ENCODE peak calls at places on chromosomes 11 and 22, in four cellular contexts. W is lower lobe of right lung, K is stomach, I is epithelial cell of esophagus. U is an unnamed sample.

GRCh38 chr11:128492903-128493569 is 94.3 kb downstream of the ETS1 start:
- DNase-seq in W (no peak), K (no peak), I (no peak), U (no peak)

GRCh38 chr11:2688381-2689231 is 11.2 kb downstream of the KCNQ1OT1 start:
- DNase-seq in W (no peak), K (no peak), I (no peak), U (peak; percentile 73)

GRCh38 chr11:90220391-90220790 is 2.5 kb downstream of the CHORDC1 start:
- DNase-seq in W (no peak), K (no peak), I (peak; percentile 72), U (no peak)

GRCh38 chr11:75105462-75105925 is 8.8 kb upstream of the OR2AT4 start:
- DNase-seq in W (no peak), K (no peak), I (no peak), U (no peak)

GRCh38 chr11:129267716-129268115 is 75.6 kb upstream of the ARHGAP32 start:
- DNase-seq in W (no peak), K (no peak), I (no peak), U (no peak)

GRCh38 chr22:27223317-27224177 is 566.2 kb downstream of the MIAT start:
- DNase-seq in W (no peak), K (no peak), I (peak; percentile 19), U (no peak)

GRCh38 chr22:45496451-45496941 is 6.2 kb upstream of the FBLN1 start:
- DNase-seq in W (no peak), K (no peak), I (no peak), U (peak; percentile 27)

GRCh38 chr11:117020287-117020686 is 77.9 kb downstream of the SIK3 start:
- DNase-seq in W (no peak), K (no peak), I (no peak), U (no peak)

GRCh38 chr11:111762981-111763643 is 3.1 kb downstream of the PPP2R1B start:
- DNase-seq in W (no peak), K (no peak), I (no peak), U (no peak)

GRCh38 chr11:123430736-123431356 is 777 bp downstream of the GRAMD1B start:
- DNase-seq in W (peak; percentile 91), K (peak; percentile 52), I (peak; percentile 21), U (peak; percentile 86)

GRCh38 chr11:131987703-131988102 is 617.3 kb downstream of the NTM start:
- DNase-seq in W (no peak), K (no peak), I (peak; percentile 82), U (no peak)

GRCh38 chr22:40469181-40469580 is 98.8 kb downstream of the SGSM3 start:
- DNase-seq in W (no peak), K (no peak), I (no peak), U (no peak)

GRCh38 chr22:29695129-29695926 is 24.5 kb upstream of the CABP7 start:
- DNase-seq in W (no peak), K (no peak), I (peak; percentile 32), U (no peak)

GRCh38 chr11:77190331-77191075 is 62.5 kb downstream of the MYO7A start:
- DNase-seq in W (no peak), K (no peak), I (no peak), U (no peak)

GRCh38 chr11:26045082-26045481 is 286.8 kb upstream of the ANO3 start:
- DNase-seq in W (no peak), K (no peak), I (peak; percentile 73), U (no peak)

GRCh38 chr11:121229495-121229894 is 63.1 kb upstream of the SC5D start:
- DNase-seq in W (no peak), K (no peak), I (no peak), U (no peak)

GRCh38 chr11:126211236-126212088 is at the start of the genes FAM118B and RPUSD4:
- DNase-seq in W (peak; percentile 98), K (peak; percentile 99), I (peak; percentile 99), U (peak; percentile 99)

GRCh38 chr11:64925536-64926449 is 1.3 kb downstream of the PPP2R5B start:
- DNase-seq in W (no peak), K (no peak), I (no peak), U (no peak)

GRCh38 chr22:41508770-41509170 is 35.5 kb downstream of the POLR3H start:
- DNase-seq in W (no peak), K (no peak), I (no peak), U (no peak)

GRCh38 chr11:94771390-94771789 is 3.2 kb downstream of the AMOTL1 start:
- DNase-seq in W (no peak), K (no peak), I (no peak), U (no peak)

GRCh38 chr22:48577014-48577690 is 1250.5 kb downstream of the BRD1 start:
- DNase-seq in W (peak; percentile 37), K (no peak), I (no peak), U (no peak)

GRCh38 chr11:67160872-67161783 is 42.1 kb downstream of the KDM2A start:
- DNase-seq in W (no peak), K (no peak), I (no peak), U (no peak)

GRCh38 chr11:126926376-126926791 is 74.2 kb downstream of the KIRREL3 start:
- DNase-seq in W (no peak), K (no peak), I (no peak), U (no peak)

GRCh38 chr22:30872282-30873041 is 96.1 kb downstream of the MORC2 start:
- DNase-seq in W (peak; percentile 30), K (no peak), I (no peak), U (peak; percentile 65)

GRCh38 chr11:285894-286220 is 3.1 kb upstream of the PGGHG start:
- DNase-seq in W (no peak), K (no peak), I (no peak), U (peak; percentile 60)

GRCh38 chr11:74024630-74025029 is 15.7 kb upstream of the UCP3 start:
- DNase-seq in W (peak; percentile 64), K (peak; percentile 40), I (peak; percentile 75), U (no peak)

GRCh38 chr22:33049125-33049729 is 9.0 kb downstream of the SYN3 start:
- DNase-seq in W (peak; percentile 67), K (peak; percentile 80), I (peak; percentile 76), U (no peak)

GRCh38 chr11:44565746-44566558 is 489 bp downstream of the CD82 start:
- DNase-seq in W (peak; percentile 53), K (no peak), I (no peak), U (no peak)

GRCh38 chr22:25497269-25497668 is 67.2 kb upstream of the GRK3 start:
- DNase-seq in W (no peak), K (no peak), I (peak; percentile 14), U (no peak)

GRCh38 chr11:119896387-119897045 is 167.5 kb upstream of the NECTIN1 start:
- DNase-seq in W (no peak), K (no peak), I (no peak), U (no peak)

GRCh38 chr11:122107045-122107444 is 9.0 kb downstream of the BLID start:
- DNase-seq in W (no peak), K (no peak), I (no peak), U (no peak)

GRCh38 chr22:27670701-27671412 is 130.7 kb downstream of the MN1 start:
- DNase-seq in W (no peak), K (peak; percentile 50), I (no peak), U (no peak)

GRCh38 chr11:104663190-104664140 is 234.8 kb downstream of the CASP12 start:
- DNase-seq in W (no peak), K (no peak), I (peak; percentile 7), U (no peak)

GRCh38 chr11:129871914-129872313 is 23.5 kb downstream of the NFRKB start:
- DNase-seq in W (no peak), K (no peak), I (no peak), U (no peak)

GRCh38 chr11:6321356-6321755 is 1.1 kb upstream of the CAVIN3 start:
- DNase-seq in W (no peak), K (no peak), I (no peak), U (no peak)

GRCh38 chr11:96748639-96749370 is 359.0 kb downstream of the JRKL start:
- DNase-seq in W (no peak), K (no peak), I (peak; percentile 30), U (no peak)

GRCh38 chr22:48331691-48332220 is 1495.9 kb downstream of the BRD1 start:
- DNase-seq in W (no peak), K (no peak), I (no peak), U (no peak)

GRCh38 chr22:38456841-38457699 is 2.1 kb upstream of the KCNJ4 start:
- DNase-seq in W (no peak), K (no peak), I (no peak), U (no peak)
- TF ChIP-seq CTCF in W (no peak), K (no peak), I (no peak), U (no peak)

GRCh38 chr11:1560618-1561251 is 11.3 kb downstream of the DUSP8 start:
- DNase-seq in W (no peak), K (no peak), I (no peak), U (no peak)
- TF ChIP-seq CTCF in W (no peak), K (no peak), I (no peak), U (peak; percentile 11)

GRCh38 chr11:10750838-10751580 is at the start of gene CTR9:
- DNase-seq in W (peak; percentile 95), K (peak; percentile 94), I (peak; percentile 97), U (peak; percentile 97)
- TF ChIP-seq CTCF in W (peak; percentile 31), K (no peak), I (peak; percentile 39), U (peak; percentile 64)

GRCh38 chr22:35059632-35060031 is 6.3 kb upstream of the ISX start:
- DNase-seq in W (no peak), K (no peak), I (no peak), U (no peak)
- TF ChIP-seq CTCF in W (no peak), K (no peak), I (no peak), U (no peak)

GRCh38 chr11:68923614-68924013 is 19.9 kb downstream of the IGHMBP2 start:
- DNase-seq in W (no peak), K (no peak), I (no peak), U (no peak)

GRCh38 chr11:68927280-68928107 is 23.8 kb downstream of the IGHMBP2 start:
- DNase-seq in W (no peak), K (peak; percentile 43), I (no peak), U (peak; percentile 29)

GRCh38 chr11:68924073-68924925 is 20.6 kb downstream of the IGHMBP2 start:
- DNase-seq in W (no peak), K (no peak), I (no peak), U (peak; percentile 33)

GRCh38 chr11:68928108-68928429 is 24.4 kb downstream of the IGHMBP2 start:
- DNase-seq in W (no peak), K (no peak), I (no peak), U (no peak)

GRCh38 chr11:68925613-68926012 is 21.9 kb downstream of the IGHMBP2 start:
- DNase-seq in W (no peak), K (no peak), I (no peak), U (no peak)
- TF ChIP-seq CTCF in W (no peak), K (no peak), I (no peak), U (no peak)

GRCh38 chr11:34356918-34357645 is 728 bp downstream of the ABTB2 start:
- DNase-seq in W (peak; percentile 74), K (peak; percentile 63), I (peak; percentile 66), U (no peak)
- TF ChIP-seq CTCF in W (no peak), K (no peak), I (no peak), U (peak; percentile 45)

GRCh38 chr22:23281053-23281405 is 100.7 kb downstream of the BCR start:
- DNase-seq in W (no peak), K (no peak), I (no peak), U (no peak)

GRCh38 chr22:23282986-23283385 is 102.7 kb downstream of the BCR start:
- DNase-seq in W (no peak), K (no peak), I (no peak), U (no peak)

GRCh38 chr22:23282516-23282915 is 102.2 kb downstream of the BCR start:
- DNase-seq in W (no peak), K (no peak), I (no peak), U (no peak)

GRCh38 chr22:23281406-23282088 is 101.2 kb downstream of the BCR start:
- DNase-seq in W (peak; percentile 87), K (peak; percentile 88), I (peak; percentile 88), U (no peak)

GRCh38 chr22:23282089-23282501 is 101.8 kb downstream of the BCR start:
- DNase-seq in W (peak; percentile 91), K (peak; percentile 81), I (peak; percentile 99), U (no peak)
- TF ChIP-seq CTCF in W (peak; percentile 17), K (no peak), I (no peak), U (peak; percentile 72)